ENCODE peak calls at places on chromosomes 6 and 20, in six cellular contexts. M, R, Q, P, L and V are unnamed samples.

GRCh38 chr20:10060223-10060622 is 25.4 kb downstream of the ANKEF1 start:
- DNase-seq in L (no peak), R (no peak), M (no peak), P (no peak), Q (no peak), V (no peak)

GRCh38 chr6:7996538-7997225 is 67.5 kb downstream of the BLOC1S5 start:
- DNase-seq in P (no peak), Q (peak), L (peak), R (no peak), M (no peak), V (no peak)

GRCh38 chr6:96184798-96185197 is 169.0 kb downstream of the FUT9 start:
- DNase-seq in M (no peak), Q (no peak), P (no peak), L (no peak), R (no peak), V (no peak)

GRCh38 chr20:47971321-47971781 is 186.1 kb upstream of the SULF2 start:
- DNase-seq in P (no peak), Q (no peak), R (no peak), M (no peak), L (no peak), V (no peak)

GRCh38 chr6:53244532-53244931 is 95.9 kb upstream of the GCM1 start:
- DNase-seq in M (no peak), P (no peak), L (no peak), R (no peak), Q (no peak), V (no peak)

GRCh38 chr6:17012421-17013225 is 89.2 kb upstream of the STMND1 start:
- DNase-seq in L (no peak), R (no peak), M (no peak), Q (peak), P (no peak), V (no peak)

GRCh38 chr6:88402909-88403308 is 236.8 kb upstream of the CNR1 start:
- DNase-seq in P (no peak), R (no peak), M (no peak), Q (no peak), L (no peak), V (no peak)

GRCh38 chr6:16354692-16355091 is 116.3 kb downstream of the GMPR start:
- DNase-seq in R (no peak), L (no peak), P (no peak), Q (no peak), M (no peak), V (no peak)

GRCh38 chr6:5435449-5435848 is 174.1 kb downstream of the FARS2 start:
- DNase-seq in M (peak), L (peak), P (no peak), R (no peak), Q (peak), V (no peak)

GRCh38 chr20:34367155-34367554 is 4.1 kb downstream of the ITCH start:
- DNase-seq in L (no peak), R (no peak), M (no peak), Q (no peak), P (no peak), V (no peak)

GRCh38 chr6:67630146-67630545 is 1004.9 kb upstream of the ADGRB3 start:
- DNase-seq in L (peak), R (no peak), M (no peak), P (no peak), Q (peak), V (no peak)

GRCh38 chr6:15387118-15387517 is 141.2 kb downstream of the JARID2 start:
- DNase-seq in P (no peak), M (no peak), L (peak), Q (peak), R (no peak), V (no peak)

GRCh38 chr6:75290136-75290535 is 5.5 kb upstream of the TMEM30A start:
- DNase-seq in M (no peak), L (no peak), Q (no peak), P (no peak), R (no peak), V (no peak)

GRCh38 chr6:44064089-44064947 is 62.9 kb downstream of the MRPL14 start:
- DNase-seq in R (no peak), M (peak), L (peak), Q (peak), P (no peak), V (no peak)

GRCh38 chr6:44201200-44201599 is 15.5 kb upstream of the MYMX start:
- DNase-seq in Q (no peak), P (no peak), M (peak), R (no peak), L (no peak), V (no peak)